ENCODE peak calls at places on chromosomes 3 and 15, in five cellular contexts. One of them, this sample, is unnamed. For H3K4me1, the result is how much of the 10 kb centered on the place peaks cover.

GRCh38 chr15:40754574-40754882 is 526 bp downstream of the RMDN3 start:
- DNase-seq in heart right ventricle: no peak
- DNase-seq in heart left ventricle: peak
- DNase-seq in A673: no peak
- DNase-seq in GM12878: no peak
- DNase-seq in this sample: peak

GRCh38 chr3:127951276-127951675 is 36.2 kb downstream of the KBTBD12 start:
- DNase-seq in A673: no peak
- DNase-seq in heart right ventricle: no peak
- DNase-seq in heart left ventricle: peak
- DNase-seq in GM12878: no peak
- DNase-seq in this sample: no peak

GRCh38 chr15:70488002-70488605 is 275.3 kb downstream of the UACA start:
- DNase-seq in heart left ventricle: peak
- DNase-seq in GM12878: no peak
- DNase-seq in A673: peak
- DNase-seq in heart right ventricle: peak
- DNase-seq in this sample: peak

GRCh38 chr15:28900041-28900891 is 14.5 kb downstream of the APBA2 start:
- DNase-seq in A673: no peak
- DNase-seq in heart right ventricle: no peak
- DNase-seq in heart left ventricle: no peak
- DNase-seq in GM12878: no peak
- DNase-seq in this sample: no peak

GRCh38 chr3:24235121-24235520 is 259.5 kb downstream of the THRB start:
- DNase-seq in heart left ventricle: no peak
- DNase-seq in GM12878: no peak
- DNase-seq in heart right ventricle: no peak
- DNase-seq in A673: no peak
- DNase-seq in this sample: no peak

GRCh38 chr3:112351036-112351435 is 18.1 kb downstream of the CD200 start:
- DNase-seq in GM12878: no peak
- DNase-seq in heart left ventricle: no peak
- DNase-seq in A673: no peak
- DNase-seq in heart right ventricle: no peak
- DNase-seq in this sample: no peak

GRCh38 chr15:51332211-51333147 is 5.9 kb downstream of the CYP19A1 start:
- DNase-seq in heart right ventricle: no peak
- DNase-seq in GM12878: no peak
- DNase-seq in A673: no peak
- DNase-seq in heart left ventricle: no peak
- DNase-seq in this sample: no peak

GRCh38 chr15:64524778-64525177 is 64.4 kb downstream of the ZNF609 start:
- DNase-seq in heart left ventricle: no peak
- DNase-seq in GM12878: no peak
- DNase-seq in A673: no peak
- DNase-seq in heart right ventricle: no peak
- DNase-seq in this sample: no peak

GRCh38 chr3:115899050-115899449 is 275.7 kb downstream of the GAP43 start:
- DNase-seq in GM12878: no peak
- DNase-seq in A673: no peak
- DNase-seq in heart left ventricle: no peak
- DNase-seq in heart right ventricle: no peak
- DNase-seq in this sample: no peak

GRCh38 chr15:36653851-36654250 is 74.4 kb downstream of the CDIN1 start:
- DNase-seq in heart left ventricle: no peak
- DNase-seq in A673: no peak
- DNase-seq in GM12878: no peak
- DNase-seq in heart right ventricle: no peak
- DNase-seq in this sample: no peak

DNA sequence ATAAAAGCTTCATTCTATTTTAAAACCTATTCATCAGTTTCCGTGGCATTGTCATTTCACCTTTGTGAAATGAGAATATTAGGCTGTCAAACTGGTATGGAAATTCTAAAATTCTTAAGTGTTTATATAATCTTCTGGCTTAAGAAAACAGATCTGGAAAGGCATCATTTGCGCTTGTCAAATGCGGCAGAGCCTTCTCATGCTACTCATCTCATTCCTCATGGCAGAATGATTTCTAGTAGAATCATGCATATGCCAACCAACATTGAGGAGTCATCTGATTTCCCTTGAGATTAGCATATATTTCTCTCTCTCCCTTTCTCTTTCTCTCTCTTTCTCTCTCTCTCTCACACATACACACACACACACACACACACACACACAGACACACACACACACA is 48.8 kb downstream of the STRIT1 start:
- DNase-seq in heart right ventricle: no peak
- DNase-seq in heart left ventricle: no peak
- DNase-seq in GM12878: no peak
- DNase-seq in A673: no peak
- DNase-seq in this sample: no peak
- H3K4me1 ChIP-seq in heart right ventricle: under half
- H3K4me1 ChIP-seq in heart left ventricle: under half
- H3K4me1 ChIP-seq in GM12878: under half
- H3K4me1 ChIP-seq in A673: under half
- H3K4me1 ChIP-seq in this sample: under half

GRCh38 chr15:68114840-68115239 is 60.7 kb downstream of the PIAS1 start:
- DNase-seq in A673: no peak
- DNase-seq in GM12878: no peak
- DNase-seq in heart right ventricle: no peak
- DNase-seq in heart left ventricle: no peak
- DNase-seq in this sample: no peak
- H3K27ac ChIP-seq in A673: no peak
- H3K27ac ChIP-seq in GM12878: peak
- H3K27ac ChIP-seq in heart right ventricle: peak
- H3K27ac ChIP-seq in heart left ventricle: peak
- H3K27ac ChIP-seq in this sample: peak

GRCh38 chr3:188298585-188298984 is 144.6 kb downstream of the LPP start:
- DNase-seq in heart right ventricle: no peak
- DNase-seq in A673: no peak
- DNase-seq in GM12878: no peak
- DNase-seq in heart left ventricle: no peak
- DNase-seq in this sample: no peak
- H3K4me1 ChIP-seq in heart right ventricle: under half
- H3K4me1 ChIP-seq in A673: under half
- H3K4me1 ChIP-seq in GM12878: under half
- H3K4me1 ChIP-seq in heart left ventricle: under half
- H3K4me1 ChIP-seq in this sample: under half

DNA sequence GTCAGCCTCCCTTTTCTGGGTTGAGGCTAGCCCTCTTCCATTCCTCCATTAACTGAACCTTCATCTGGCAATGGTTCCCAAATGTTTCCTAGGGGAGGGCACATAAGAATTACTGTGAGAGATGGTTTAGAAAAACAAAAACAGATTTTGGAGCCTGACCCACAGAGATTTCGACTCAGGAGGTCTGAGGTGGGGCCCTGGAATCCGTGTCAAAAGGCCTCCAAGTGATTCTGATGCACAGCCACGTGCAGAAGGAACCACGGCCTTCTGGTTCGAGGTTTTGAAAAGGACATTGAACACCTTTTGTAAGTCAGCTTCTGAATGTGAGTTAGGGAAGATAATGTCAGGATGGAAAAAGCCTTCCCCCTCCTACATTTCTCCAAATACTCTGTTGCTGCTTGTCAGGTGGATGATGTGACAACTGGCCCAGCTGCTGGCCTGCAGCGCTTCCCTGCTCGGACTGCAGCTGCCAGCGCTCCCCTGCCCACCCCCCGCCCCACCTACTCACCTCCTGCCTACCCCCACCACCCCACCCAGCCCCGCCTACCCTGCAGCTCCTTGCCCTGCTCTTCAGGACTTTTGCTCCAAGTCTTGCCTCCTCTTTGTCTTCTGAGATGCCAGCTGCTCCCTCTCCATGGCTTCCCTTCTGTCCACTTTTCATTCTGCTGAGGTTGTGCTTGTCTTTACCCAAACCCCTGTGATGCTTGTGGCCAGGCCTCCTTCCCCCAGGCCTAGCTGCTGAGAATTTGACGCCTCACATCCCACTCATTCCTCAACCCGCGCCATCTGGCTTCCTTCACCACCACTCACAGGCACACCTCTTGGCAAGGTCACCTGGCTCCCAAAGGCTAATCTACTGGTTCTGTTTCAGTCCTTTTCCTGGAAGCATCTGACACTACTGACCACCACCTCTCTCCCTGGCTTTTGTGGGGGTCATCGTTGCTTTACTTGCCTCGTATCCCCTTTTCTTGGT is 6.6 kb downstream of the EHD4 start:
- DNase-seq in A673: no peak
- DNase-seq in GM12878: no peak
- DNase-seq in heart right ventricle: peak
- DNase-seq in heart left ventricle: peak
- DNase-seq in this sample: no peak
- H3K27ac ChIP-seq in A673: peak
- H3K27ac ChIP-seq in GM12878: peak
- H3K27ac ChIP-seq in heart right ventricle: peak
- H3K27ac ChIP-seq in heart left ventricle: peak
- H3K27ac ChIP-seq in this sample: no peak

GRCh38 chr3:61688307-61688695 is 126.9 kb downstream of the PTPRG start:
- DNase-seq in GM12878: no peak
- DNase-seq in heart left ventricle: no peak
- DNase-seq in heart right ventricle: no peak
- DNase-seq in A673: peak
- DNase-seq in this sample: no peak

GRCh38 chr3:61685755-61686154 is 124.4 kb downstream of the PTPRG start:
- DNase-seq in GM12878: no peak
- DNase-seq in heart right ventricle: no peak
- DNase-seq in A673: peak
- DNase-seq in heart left ventricle: no peak
- DNase-seq in this sample: no peak

GRCh38 chr3:61686228-61686648 is 124.9 kb downstream of the PTPRG start:
- DNase-seq in A673: no peak
- DNase-seq in heart left ventricle: no peak
- DNase-seq in GM12878: no peak
- DNase-seq in heart right ventricle: no peak
- DNase-seq in this sample: no peak

GRCh38 chr3:61687206-61687605 is 125.8 kb downstream of the PTPRG start:
- DNase-seq in GM12878: no peak
- DNase-seq in A673: no peak
- DNase-seq in heart left ventricle: no peak
- DNase-seq in heart right ventricle: no peak
- DNase-seq in this sample: no peak

GRCh38 chr3:61687663-61688306 is 126.4 kb downstream of the PTPRG start:
- DNase-seq in GM12878: no peak
- DNase-seq in A673: no peak
- DNase-seq in heart left ventricle: peak
- DNase-seq in heart right ventricle: no peak
- DNase-seq in this sample: no peak
- H3K4me1 ChIP-seq in GM12878: under half
- H3K4me1 ChIP-seq in A673: under half
- H3K4me1 ChIP-seq in heart left ventricle: under half
- H3K4me1 ChIP-seq in heart right ventricle: under half
- H3K4me1 ChIP-seq in this sample: under half

DNA sequence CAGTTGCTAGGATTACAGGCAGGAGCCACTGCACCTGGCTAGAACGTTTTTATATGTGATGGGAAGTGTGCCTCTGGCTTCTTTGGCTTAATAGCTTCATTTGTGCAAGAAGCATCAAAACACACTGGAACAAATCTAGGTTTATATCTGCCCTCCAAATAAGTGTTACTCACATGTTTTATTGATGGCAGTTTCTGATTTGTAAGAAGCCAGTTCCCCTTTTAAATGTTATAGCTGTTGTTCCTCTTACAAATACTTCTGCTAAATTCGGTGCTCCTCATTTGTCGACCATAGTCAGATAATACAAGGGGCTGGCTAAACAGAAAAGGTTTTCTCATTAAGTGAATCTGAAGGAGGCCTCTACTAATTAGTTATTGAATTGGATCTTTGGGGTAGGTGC is 307.1 kb upstream of the SEMA6D start:
- DNase-seq in GM12878: no peak
- DNase-seq in heart right ventricle: no peak
- DNase-seq in A673: no peak
- DNase-seq in heart left ventricle: no peak
- DNase-seq in this sample: no peak
- H3K27ac ChIP-seq in GM12878: no peak
- H3K27ac ChIP-seq in heart right ventricle: no peak
- H3K27ac ChIP-seq in A673: peak
- H3K27ac ChIP-seq in heart left ventricle: no peak
- H3K27ac ChIP-seq in this sample: no peak

GRCh38 chr3:52435246-52436101 is 9.4 kb downstream of the SEMA3G start:
- DNase-seq in A673: no peak
- DNase-seq in heart left ventricle: peak
- DNase-seq in heart right ventricle: no peak
- DNase-seq in GM12878: no peak
- DNase-seq in this sample: no peak

GRCh38 chr3:52437326-52438103 is 7.4 kb downstream of the SEMA3G start:
- DNase-seq in A673: no peak
- DNase-seq in heart left ventricle: peak
- DNase-seq in GM12878: no peak
- DNase-seq in heart right ventricle: no peak
- DNase-seq in this sample: no peak

GRCh38 chr3:52434491-52435115 is 10.3 kb downstream of the SEMA3G start:
- DNase-seq in heart right ventricle: no peak
- DNase-seq in heart left ventricle: peak
- DNase-seq in A673: no peak
- DNase-seq in GM12878: no peak
- DNase-seq in this sample: no peak

GRCh38 chr3:52438104-52438376 is 6.9 kb downstream of the SEMA3G start:
- DNase-seq in heart right ventricle: no peak
- DNase-seq in GM12878: no peak
- DNase-seq in heart left ventricle: no peak
- DNase-seq in A673: no peak
- DNase-seq in this sample: no peak

GRCh38 chr3:52436500-52437106 is 8.3 kb downstream of the SEMA3G start:
- DNase-seq in heart right ventricle: no peak
- DNase-seq in heart left ventricle: peak
- DNase-seq in GM12878: no peak
- DNase-seq in A673: no peak
- DNase-seq in this sample: no peak
- H3K4me1 ChIP-seq in heart right ventricle: under half
- H3K4me1 ChIP-seq in heart left ventricle: under half
- H3K4me1 ChIP-seq in GM12878: under half
- H3K4me1 ChIP-seq in A673: under half
- H3K4me1 ChIP-seq in this sample: under half